ENCODE peak calls at places on chromosomes 11 and 22, in four cellular contexts. P is left ventricle myocardium inferior, S is PC-9, R is MM.1S. B is an unnamed sample.

GRCh38 chr11:31509017-31509411 is 408 bp downstream of the IMMP1L start:
- DNase-seq in P (no peak), S (no peak), R (no peak), B (no peak)

GRCh38 chr11:128318856-128319474 is 268.4 kb downstream of the ETS1 start:
- DNase-seq in P (no peak), S (no peak), R (no peak), B (no peak)

GRCh38 chr11:107689317-107690202 is 22.3 kb downstream of the SLN start:
- DNase-seq in P (peak; percentile 42), S (peak; percentile 51), R (peak; percentile 71), B (peak; percentile 80)

GRCh38 chr22:39318507-39319283 is 728 bp downstream of the RPL3 start:
- DNase-seq in P (no peak), S (no peak), R (peak; percentile 51), B (no peak)

GRCh38 chr11:117882539-117882938 is 6.1 kb upstream of the FXYD6 start:
- DNase-seq in P (no peak), S (no peak), R (no peak), B (peak; percentile 87)

GRCh38 chr22:32695451-32695891 is 106.0 kb upstream of the TIMP3 start:
- DNase-seq in P (no peak), S (peak; percentile 73), R (no peak), B (no peak)

GRCh38 chr22:29947410-29948387 is 64.7 kb downstream of the MTMR3 start:
- DNase-seq in P (no peak), S (no peak), R (no peak), B (no peak)

GRCh38 chr22:27086080-27086479 is 428.7 kb downstream of the MIAT start:
- DNase-seq in P (no peak), S (no peak), R (no peak), B (no peak)

GRCh38 chr11:134665571-134666268 is 253.7 kb upstream of the B3GAT1 start:
- DNase-seq in P (no peak), S (no peak), R (no peak), B (peak; percentile 4)

GRCh38 chr22:43273902-43274484 is 69.2 kb downstream of the SCUBE1 start:
- DNase-seq in P (no peak), S (peak; percentile 55), R (peak; percentile 63), B (no peak)

GRCh38 chr22:43274595-43275240 is 68.5 kb downstream of the SCUBE1 start:
- DNase-seq in P (no peak), S (no peak), R (no peak), B (no peak)

GRCh38 chr22:43272301-43272700 is 70.9 kb downstream of the SCUBE1 start:
- DNase-seq in P (no peak), S (no peak), R (no peak), B (no peak)

GRCh38 chr22:43270949-43271348 is 72.2 kb downstream of the SCUBE1 start:
- DNase-seq in P (no peak), S (no peak), R (no peak), B (no peak)

DNA sequence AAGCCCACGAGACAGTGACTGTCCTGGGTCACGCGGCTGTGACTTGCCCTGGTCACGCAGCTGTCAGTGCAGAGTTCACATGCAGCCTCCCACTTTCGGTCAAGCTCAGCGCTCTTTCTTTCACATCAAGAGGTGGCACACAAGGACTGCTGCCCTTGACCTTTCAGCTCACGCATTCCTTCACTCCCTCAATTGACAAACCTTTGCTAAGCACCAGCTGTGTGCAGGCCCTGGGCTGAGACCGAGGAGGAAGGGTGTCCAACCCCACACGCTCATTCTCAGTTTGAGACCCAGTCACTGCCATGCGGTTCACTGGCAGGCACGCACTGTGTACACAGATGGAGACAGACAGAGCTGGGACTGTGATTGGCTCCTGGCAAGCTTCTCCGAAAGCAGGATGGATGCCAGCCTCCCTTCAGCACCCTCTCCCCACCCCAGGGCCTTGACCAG is 70.3 kb downstream of the SCUBE1 start:
- DNase-seq in P (no peak), S (no peak), R (peak; percentile 46), B (no peak)
- TF ChIP-seq CTCF in P (no peak), S (no peak), R (peak; percentile 23), B (no peak)

GRCh38 chr11:133384731-133385130 is 147.6 kb downstream of the OPCML start:
- DNase-seq in P (no peak), S (no peak), R (no peak), B (no peak)
- TF ChIP-seq CTCF in P (no peak), S (no peak), R (no peak), B (no peak)

GRCh38 chr22:46057206-46057605 is 80.2 kb upstream of the WNT7B start:
- DNase-seq in P (peak; percentile 27), S (no peak), R (peak; percentile 23), B (peak; percentile 75)

GRCh38 chr22:46060292-46061123 is 83.5 kb upstream of the WNT7B start:
- DNase-seq in P (no peak), S (no peak), R (no peak), B (peak; percentile 15)

GRCh38 chr22:46057762-46058420 is 80.9 kb upstream of the WNT7B start:
- DNase-seq in P (peak; percentile 44), S (no peak), R (peak; percentile 89), B (peak; percentile 69)

GRCh38 chr22:46061124-46061410 is 84.1 kb upstream of the WNT7B start:
- DNase-seq in P (no peak), S (no peak), R (no peak), B (peak; percentile 26)

DNA sequence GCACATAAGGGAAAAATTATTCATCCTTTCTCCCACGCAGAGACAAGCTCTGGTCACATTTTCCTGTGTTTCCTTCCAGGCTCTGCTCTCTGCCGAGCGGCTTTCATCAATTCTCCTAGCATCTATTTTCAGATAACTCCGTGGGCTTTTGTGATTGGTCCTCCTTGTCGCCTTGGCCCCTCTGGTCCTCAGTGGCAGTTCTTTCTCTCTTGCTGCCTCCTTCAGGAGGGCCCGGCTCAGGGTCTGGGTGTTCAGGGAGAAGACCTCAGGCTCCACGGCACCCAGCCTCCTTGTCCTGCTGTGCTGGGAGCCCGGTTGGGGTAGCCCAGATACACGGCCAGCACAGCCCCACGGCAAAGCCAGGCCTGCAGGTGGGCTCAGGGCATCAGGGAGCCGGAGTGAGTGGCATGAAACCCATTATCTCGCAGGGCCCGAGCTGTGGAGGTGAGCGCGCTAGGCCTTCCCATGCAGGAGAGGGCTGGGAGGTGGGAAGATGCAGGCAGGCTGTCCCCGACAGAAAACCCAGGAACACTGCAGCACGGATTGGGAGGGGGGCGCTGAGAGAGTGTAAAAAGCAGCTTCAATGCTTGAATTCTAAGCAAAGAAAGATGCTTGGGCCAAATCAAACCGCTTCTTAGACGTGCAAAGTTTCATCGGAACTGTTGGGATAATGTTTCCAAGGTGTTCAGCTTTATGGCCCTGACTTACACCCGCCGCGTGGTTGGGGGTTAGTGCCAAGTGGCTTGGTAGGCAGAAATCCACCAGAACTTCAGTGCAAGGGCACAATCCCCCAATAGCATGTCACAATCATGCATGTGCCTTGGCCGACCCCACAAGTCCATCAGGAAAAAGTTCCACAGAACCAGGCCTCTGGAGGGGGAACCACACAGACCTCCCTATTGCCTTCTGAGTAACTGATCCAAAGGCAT is 81.9 kb upstream of the WNT7B start:
- DNase-seq in P (peak; percentile 26), S (no peak), R (no peak), B (peak; percentile 68)
- TF ChIP-seq CTCF in P (no peak), S (no peak), R (no peak), B (no peak)

DNA sequence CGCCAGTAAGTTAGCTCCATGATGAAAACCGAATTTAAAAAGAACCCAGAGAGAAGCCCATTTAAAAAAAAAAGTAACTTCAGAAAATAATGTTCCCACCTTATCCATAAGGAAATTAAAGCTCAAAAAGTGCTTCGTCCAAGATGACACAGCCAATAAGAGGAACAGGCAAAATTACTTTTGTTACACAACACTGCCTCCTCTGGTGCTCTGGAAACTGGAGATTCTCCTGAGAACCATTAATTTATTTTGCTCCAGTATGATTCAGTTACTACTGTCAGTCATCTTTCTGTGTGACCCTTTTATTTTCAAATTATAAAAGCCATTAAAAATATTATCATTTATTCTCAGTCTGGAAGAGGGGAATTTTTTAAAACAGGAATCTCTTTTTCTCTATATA is 2.0 kb downstream of the IFT27 start:
- DNase-seq in P (no peak), S (no peak), R (peak; percentile 15), B (no peak)
- TF ChIP-seq CTCF in P (peak; percentile 51), S (peak; percentile 70), R (peak; percentile 41), B (no peak)

DNA sequence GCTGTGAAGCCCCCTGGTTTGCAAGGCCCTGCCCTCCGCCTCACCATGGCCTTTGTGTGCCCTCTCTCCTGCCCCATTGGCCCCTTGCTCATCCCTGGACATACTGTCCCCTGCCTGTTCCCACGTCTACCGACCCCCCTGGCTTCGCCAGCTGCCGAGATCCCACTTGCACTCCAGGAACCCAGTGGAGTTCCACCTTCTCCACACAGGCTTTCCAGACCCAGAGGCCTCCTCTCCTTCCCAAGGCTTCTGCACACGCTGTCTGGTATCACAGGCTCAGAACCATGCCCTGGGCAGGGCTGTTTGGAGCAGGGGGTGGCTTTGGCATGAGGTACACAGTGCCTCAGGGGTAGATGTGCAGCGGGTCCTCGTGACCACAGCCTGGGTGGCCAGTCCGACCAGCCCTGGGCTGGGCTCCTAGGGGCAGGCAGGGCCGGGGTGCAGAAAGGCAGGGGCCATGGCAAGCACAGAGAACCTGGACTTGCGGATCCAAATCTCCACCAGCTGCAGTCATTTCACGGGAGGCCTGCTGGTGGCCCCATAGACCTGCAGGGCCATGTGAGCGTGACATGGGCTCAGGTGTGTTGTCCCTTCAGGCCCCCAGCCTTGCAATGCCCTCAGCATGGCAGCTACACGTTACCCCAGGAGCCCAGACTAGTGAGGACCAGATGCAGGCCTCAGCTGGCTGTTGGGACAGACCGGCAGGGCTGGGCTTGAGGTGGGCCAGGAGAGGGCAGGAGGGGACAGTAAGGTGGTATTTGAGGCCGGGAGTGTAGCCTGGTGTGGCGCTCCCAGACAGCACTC is 9.5 kb downstream of the GRK2 start:
- DNase-seq in P (no peak), S (no peak), R (no peak), B (peak; percentile 59)
- TF ChIP-seq CTCF in P (no peak), S (no peak), R (no peak), B (no peak)

GRCh38 chr11:72814139-72814830 is at the start of gene ATG16L2:
- DNase-seq in P (peak; percentile 87), S (peak; percentile 93), R (peak; percentile 89), B (peak; percentile 93)
- TF ChIP-seq CTCF in P (peak; percentile 59), S (no peak), R (no peak), B (no peak)

GRCh38 chr11:109364851-109365250 is 57.1 kb upstream of the C11orf87 start:
- DNase-seq in P (no peak), S (no peak), R (no peak), B (no peak)
- TF ChIP-seq CTCF in P (no peak), S (no peak), R (no peak), B (no peak)

GRCh38 chr11:2366733-2367132 is 10.4 kb upstream of the CD81 start:
- DNase-seq in P (no peak), S (no peak), R (no peak), B (no peak)
- TF ChIP-seq CTCF in P (no peak), S (no peak), R (no peak), B (no peak)

B was measured in sigmoid colon.